ENCODE peak calls at places on chromosomes 7 and 10, in ten cellular contexts. One of them, this sample, is unnamed.

GRCh38 chr10:21238044-21238443 is 287.4 kb downstream of the SKIDA1 start:
- DNase-seq in stimulated activated CD4-positive, alpha-beta T cell treated with anti-CD3 and anti-CD28 coated beads, Interleukin-15, amount 100 ng/mL, for 1 hour: no peak
- DNase-seq in activated gamma-delta T cell treated with Interleukin-2 at 50 U/mL for 16 hours: no peak
- DNase-seq in stimulated activated CD8-positive, alpha-beta memory T cell treated with anti-CD3 and anti-CD28 coated beads, Interleukin-15, amount 100 ng/mL, for 24 hours: no peak
- DNase-seq in BE2C: no peak
- DNase-seq in lower lobe of right lung: no peak
- DNase-seq in neural crest cell: no peak
- DNase-seq in CD8-positive, alpha-beta T cell: no peak
- DNase-seq in upper lobe of right lung: no peak
- DNase-seq in H9: no peak
- DNase-seq in this sample: no peak

GRCh38 chr10:19283285-19283684 is 234.7 kb downstream of the MALRD1 start:
- DNase-seq in stimulated activated CD4-positive, alpha-beta T cell treated with anti-CD3 and anti-CD28 coated beads, Interleukin-15, amount 100 ng/mL, for 1 hour: no peak
- DNase-seq in activated gamma-delta T cell treated with Interleukin-2 at 50 U/mL for 16 hours: no peak
- DNase-seq in stimulated activated CD8-positive, alpha-beta memory T cell treated with anti-CD3 and anti-CD28 coated beads, Interleukin-15, amount 100 ng/mL, for 24 hours: no peak
- DNase-seq in BE2C: no peak
- DNase-seq in lower lobe of right lung: no peak
- DNase-seq in neural crest cell: no peak
- DNase-seq in CD8-positive, alpha-beta T cell: no peak
- DNase-seq in upper lobe of right lung: no peak
- DNase-seq in H9: no peak
- DNase-seq in this sample: no peak

GRCh38 chr7:155164316-155164715 is 94.2 kb downstream of the HTR5A start:
- DNase-seq in stimulated activated CD4-positive, alpha-beta T cell treated with anti-CD3 and anti-CD28 coated beads, Interleukin-15, amount 100 ng/mL, for 1 hour: no peak
- DNase-seq in activated gamma-delta T cell treated with Interleukin-2 at 50 U/mL for 16 hours: no peak
- DNase-seq in stimulated activated CD8-positive, alpha-beta memory T cell treated with anti-CD3 and anti-CD28 coated beads, Interleukin-15, amount 100 ng/mL, for 24 hours: no peak
- DNase-seq in BE2C: no peak
- DNase-seq in lower lobe of right lung: no peak
- DNase-seq in neural crest cell: no peak
- DNase-seq in CD8-positive, alpha-beta T cell: no peak
- DNase-seq in upper lobe of right lung: no peak
- DNase-seq in H9: no peak
- DNase-seq in this sample: no peak

GRCh38 chr7:70635633-70636032 is 496.3 kb upstream of the GALNT17 start:
- DNase-seq in stimulated activated CD4-positive, alpha-beta T cell treated with anti-CD3 and anti-CD28 coated beads, Interleukin-15, amount 100 ng/mL, for 1 hour: no peak
- DNase-seq in activated gamma-delta T cell treated with Interleukin-2 at 50 U/mL for 16 hours: no peak
- DNase-seq in stimulated activated CD8-positive, alpha-beta memory T cell treated with anti-CD3 and anti-CD28 coated beads, Interleukin-15, amount 100 ng/mL, for 24 hours: no peak
- DNase-seq in BE2C: no peak
- DNase-seq in lower lobe of right lung: no peak
- DNase-seq in neural crest cell: no peak
- DNase-seq in CD8-positive, alpha-beta T cell: no peak
- DNase-seq in upper lobe of right lung: no peak
- DNase-seq in H9: no peak
- DNase-seq in this sample: no peak

GRCh38 chr7:98784216-98784785 is 85.5 kb downstream of the TMEM130 start:
- DNase-seq in stimulated activated CD4-positive, alpha-beta T cell treated with anti-CD3 and anti-CD28 coated beads, Interleukin-15, amount 100 ng/mL, for 1 hour: no peak
- DNase-seq in activated gamma-delta T cell treated with Interleukin-2 at 50 U/mL for 16 hours: no peak
- DNase-seq in stimulated activated CD8-positive, alpha-beta memory T cell treated with anti-CD3 and anti-CD28 coated beads, Interleukin-15, amount 100 ng/mL, for 24 hours: no peak
- DNase-seq in BE2C: no peak
- DNase-seq in lower lobe of right lung: no peak
- DNase-seq in neural crest cell: no peak
- DNase-seq in CD8-positive, alpha-beta T cell: no peak
- DNase-seq in upper lobe of right lung: no peak
- DNase-seq in H9: no peak
- DNase-seq in this sample: no peak

GRCh38 chr10:18472977-18473376 is 178.4 kb downstream of the NSUN6 start:
- DNase-seq in stimulated activated CD4-positive, alpha-beta T cell treated with anti-CD3 and anti-CD28 coated beads, Interleukin-15, amount 100 ng/mL, for 1 hour: no peak
- DNase-seq in activated gamma-delta T cell treated with Interleukin-2 at 50 U/mL for 16 hours: no peak
- DNase-seq in stimulated activated CD8-positive, alpha-beta memory T cell treated with anti-CD3 and anti-CD28 coated beads, Interleukin-15, amount 100 ng/mL, for 24 hours: no peak
- DNase-seq in BE2C: no peak
- DNase-seq in lower lobe of right lung: no peak
- DNase-seq in neural crest cell: no peak
- DNase-seq in CD8-positive, alpha-beta T cell: no peak
- DNase-seq in upper lobe of right lung: no peak
- DNase-seq in H9: no peak
- DNase-seq in this sample: no peak

GRCh38 chr10:126243306-126243705 is 145.0 kb downstream of the ADAM12 start:
- DNase-seq in stimulated activated CD4-positive, alpha-beta T cell treated with anti-CD3 and anti-CD28 coated beads, Interleukin-15, amount 100 ng/mL, for 1 hour: no peak
- DNase-seq in activated gamma-delta T cell treated with Interleukin-2 at 50 U/mL for 16 hours: no peak
- DNase-seq in stimulated activated CD8-positive, alpha-beta memory T cell treated with anti-CD3 and anti-CD28 coated beads, Interleukin-15, amount 100 ng/mL, for 24 hours: no peak
- DNase-seq in BE2C: no peak
- DNase-seq in lower lobe of right lung: no peak
- DNase-seq in neural crest cell: no peak
- DNase-seq in CD8-positive, alpha-beta T cell: no peak
- DNase-seq in upper lobe of right lung: no peak
- DNase-seq in H9: no peak
- DNase-seq in this sample: no peak

GRCh38 chr7:18756378-18757050 is 261.0 kb downstream of the HDAC9 start:
- DNase-seq in stimulated activated CD4-positive, alpha-beta T cell treated with anti-CD3 and anti-CD28 coated beads, Interleukin-15, amount 100 ng/mL, for 1 hour: no peak
- DNase-seq in activated gamma-delta T cell treated with Interleukin-2 at 50 U/mL for 16 hours: no peak
- DNase-seq in stimulated activated CD8-positive, alpha-beta memory T cell treated with anti-CD3 and anti-CD28 coated beads, Interleukin-15, amount 100 ng/mL, for 24 hours: no peak
- DNase-seq in BE2C: no peak
- DNase-seq in lower lobe of right lung: no peak
- DNase-seq in neural crest cell: no peak
- DNase-seq in CD8-positive, alpha-beta T cell: no peak
- DNase-seq in upper lobe of right lung: no peak
- DNase-seq in H9: no peak
- DNase-seq in this sample: no peak

GRCh38 chr10:60282771-60283353 is 106.8 kb downstream of the ANK3 start:
- DNase-seq in stimulated activated CD4-positive, alpha-beta T cell treated with anti-CD3 and anti-CD28 coated beads, Interleukin-15, amount 100 ng/mL, for 1 hour: no peak
- DNase-seq in activated gamma-delta T cell treated with Interleukin-2 at 50 U/mL for 16 hours: no peak
- DNase-seq in stimulated activated CD8-positive, alpha-beta memory T cell treated with anti-CD3 and anti-CD28 coated beads, Interleukin-15, amount 100 ng/mL, for 24 hours: no peak
- DNase-seq in BE2C: no peak
- DNase-seq in lower lobe of right lung: no peak
- DNase-seq in neural crest cell: no peak
- DNase-seq in CD8-positive, alpha-beta T cell: no peak
- DNase-seq in upper lobe of right lung: no peak
- DNase-seq in H9: no peak
- DNase-seq in this sample: no peak

This sample was measured in nephron progenitor cell.